ENCODE peak calls at places on chromosome 18, in seven cellular contexts. Z is AG20443; F is activated T-helper 1 cell treated with Interleukin-2 at 50 U/mL for 16 hours; Q is stimulated activated CD4-positive, alpha-beta T cell treated with anti-CD3 and anti-CD28 coated beads, Interleukin-4, amount 100 ng/mL, for 48 hours; D is GM23248; O is Ammon's horn; S is OCI-LY7. E is an unnamed sample.
A peak's percentile ranks its signal among the peaks of the same experiment; 100 is the strongest.

GRCh38 chr18:24611075-24611474 is 150.6 kb downstream of the HRH4 start:
- DNase-seq in Z (no peak), S (no peak), O (no peak), F (no peak), D (no peak), Q (no peak), E (no peak)

GRCh38 chr18:12883003-12883683 is 894 bp downstream of the PTPN2 start:
- DNase-seq in F (peak; percentile 10), D (peak; percentile 72), S (no peak), O (no peak), Z (peak; percentile 73), Q (peak; percentile 13), E (no peak)

GRCh38 chr18:2425426-2426317 is 145.6 kb downstream of the METTL4 start:
- DNase-seq in D (peak; percentile 55), Z (peak; percentile 20), Q (no peak), F (no peak), O (no peak), S (no peak), E (no peak)

GRCh38 chr18:22223263-22223960 is 54.0 kb downstream of the GATA6 start:
- DNase-seq in D (peak; percentile 99), Q (no peak), Z (peak; percentile 93), F (no peak), O (no peak), S (no peak), E (no peak)

GRCh38 chr18:74116628-74117554 is 30.7 kb downstream of the FBXO15 start:
- DNase-seq in D (peak; percentile 68), Q (no peak), S (peak; percentile 41), Z (peak; percentile 37), O (peak; percentile 57), F (no peak), E (no peak)

GRCh38 chr18:54671291-54671881 is 80.3 kb downstream of the DYNAP start:
- DNase-seq in Z (peak; percentile 23), F (no peak), D (peak; percentile 54), S (peak; percentile 34), Q (no peak), O (peak; percentile 15), E (no peak)

GRCh38 chr18:1604751-1605150 is 700.1 kb downstream of the ADCYAP1 start:
- DNase-seq in D (no peak), Q (no peak), O (no peak), S (no peak), Z (no peak), F (no peak), E (no peak)

GRCh38 chr18:33201509-33201926 is 239.0 kb downstream of the CCDC178 start:
- DNase-seq in Q (no peak), F (no peak), D (peak; percentile 30), S (no peak), O (peak; percentile 18), Z (no peak), E (no peak)

GRCh38 chr18:79182047-79182713 is 113.0 kb downstream of the ATP9B start:
- DNase-seq in D (no peak), S (peak; percentile 78), Q (no peak), F (no peak), Z (no peak), O (no peak), E (no peak)

GRCh38 chr18:49189772-49190171 is 239.0 kb upstream of the SMAD7 start:
- DNase-seq in Z (peak; percentile 37), Q (no peak), O (peak; percentile 69), F (no peak), D (peak; percentile 53), S (no peak), E (no peak)

GRCh38 chr18:79302120-79302519 is 93.6 kb upstream of the NFATC1 start:
- DNase-seq in F (no peak), Q (no peak), S (no peak), O (no peak), D (no peak), Z (no peak), E (no peak)

GRCh38 chr18:35268811-35269210 is 21.2 kb downstream of the ZSCAN30 start:
- DNase-seq in O (peak; percentile 41), S (peak; percentile 34), Q (no peak), Z (no peak), D (no peak), F (no peak), E (no peak)

GRCh38 chr18:48328473-48329205 is 80.5 kb downstream of the ZBTB7C start:
- DNase-seq in F (no peak), Q (no peak), O (no peak), Z (no peak), D (peak; percentile 65), S (no peak), E (no peak)

GRCh38 chr18:22489694-22490093 is 72.0 kb upstream of the CTAGE1 start:
- DNase-seq in Q (no peak), F (no peak), D (peak; percentile 21), S (no peak), Z (no peak), O (no peak), E (no peak)

GRCh38 chr18:78994000-78994399 is 14.4 kb downstream of the SALL3 start:
- DNase-seq in D (no peak), Q (no peak), O (no peak), Z (no peak), F (no peak), S (no peak), E (no peak)

GRCh38 chr18:46134920-46135675 is 30.9 kb downstream of the HAUS1 start:
- DNase-seq in Q (no peak), Z (peak; percentile 35), F (no peak), O (no peak), D (peak; percentile 33), S (no peak), E (no peak)

GRCh38 chr18:48688961-48689360 is 150.1 kb downstream of the CTIF start:
- DNase-seq in S (no peak), D (no peak), O (peak; percentile 47), Q (no peak), F (no peak), Z (no peak), E (no peak)

GRCh38 chr18:58645398-58645797 is 16.5 kb upstream of the ALPK2 start:
- DNase-seq in D (peak; percentile 88), Q (no peak), Z (peak; percentile 30), O (no peak), F (no peak), S (no peak), E (no peak)

GRCh38 chr18:10417679-10418078 is 36.8 kb upstream of the APCDD1 start:
- DNase-seq in S (no peak), F (no peak), D (no peak), Q (no peak), Z (no peak), O (no peak), E (no peak)

GRCh38 chr18:10892801-10893595 is 256.4 kb downstream of the PIEZO2 start:
- DNase-seq in D (peak; percentile 25), Q (no peak), S (no peak), F (no peak), Z (no peak), O (no peak), E (no peak)

GRCh38 chr18:70288171-70288850 is 534 bp upstream of the SOCS6 start:
- DNase-seq in F (no peak), O (no peak), S (no peak), Q (no peak), Z (peak; percentile 78), D (peak; percentile 74), E (no peak)

GRCh38 chr18:9475643-9476580 is 599 bp downstream of the RALBP1 start:
- DNase-seq in Z (peak; percentile 55), F (peak; percentile 37), Q (peak; percentile 39), D (peak; percentile 63), S (peak; percentile 69), O (peak; percentile 2), E (no peak)

GRCh38 chr18:2905802-2906521 is 59.2 kb downstream of the EMILIN2 start:
- DNase-seq in Q (peak; percentile 39), D (peak; percentile 69), O (peak; percentile 38), S (no peak), Z (peak; percentile 85), F (peak; percentile 38), E (peak; percentile 25)

GRCh38 chr18:48481092-48481491 is 57.7 kb upstream of the CTIF start:
- DNase-seq in Z (no peak), Q (no peak), O (no peak), S (no peak), D (no peak), F (no peak), E (no peak)

GRCh38 chr18:50113726-50114125 is 81.2 kb downstream of the MYO5B start:
- DNase-seq in F (no peak), D (no peak), O (no peak), Z (no peak), Q (no peak), S (no peak), E (no peak)

GRCh38 chr18:183769-184168 is 25.4 kb downstream of the USP14 start:
- DNase-seq in D (peak; percentile 40), F (no peak), O (no peak), Z (peak; percentile 8), Q (no peak), S (no peak), E (no peak)